ENCODE peak calls at places on chromosomes 7 and 10, in six cellular contexts. V, Q, Z, T, M and J are unnamed samples.

GRCh38 chr7:39631736-39632304 is 8.4 kb downstream of the RALA start:
- DNase-seq in V (no peak), Q (no peak), Z (no peak), T (no peak), M (no peak), J (no peak)

GRCh38 chr10:120917521-120918250 is 66.5 kb downstream of the WDR11 start:
- DNase-seq in V (no peak), Q (no peak), Z (no peak), T (no peak), M (no peak), J (no peak)

GRCh38 chr7:112453505-112454171 is 3.4 kb downstream of the IFRD1 start:
- DNase-seq in V (no peak), Q (no peak), Z (no peak), T (no peak), M (peak; percentile 78), J (peak; percentile 71)

GRCh38 chr10:46525824-46526681 is 30.4 kb downstream of the GPRIN2 start:
- DNase-seq in V (no peak), Q (no peak), Z (no peak), T (no peak), M (peak; percentile 26), J (no peak)

GRCh38 chr7:115359119-115359518 is 437.2 kb downstream of the MDFIC start:
- DNase-seq in V (no peak), Q (no peak), Z (no peak), T (no peak), M (no peak), J (no peak)

GRCh38 chr10:28986117-28986792 is 302.6 kb upstream of the LYZL1 start:
- DNase-seq in V (no peak), Q (no peak), Z (no peak), T (no peak), M (peak; percentile 70), J (peak; percentile 80)

GRCh38 chr10:7512487-7512886 is 101.7 kb upstream of the SFMBT2 start:
- DNase-seq in V (no peak), Q (no peak), Z (no peak), T (no peak), M (no peak), J (no peak)

GRCh38 chr7:50812847-50813475 is 30.3 kb upstream of the GRB10 start:
- DNase-seq in V (peak; percentile 31), Q (peak; percentile 72), Z (peak; percentile 86), T (peak; percentile 81), M (peak; percentile 86), J (peak; percentile 93)

GRCh38 chr10:3693031-3693714 is 91.8 kb downstream of the KLF6 start:
- DNase-seq in V (no peak), Q (no peak), Z (no peak), T (no peak), M (no peak), J (peak; percentile 13)

GRCh38 chr7:92874567-92874966 is 38.2 kb upstream of the CDK6 start:
- DNase-seq in V (no peak), Q (no peak), Z (no peak), T (no peak), M (peak; percentile 61), J (peak; percentile 46)

GRCh38 chr7:36312915-36313334 is 76.7 kb upstream of the ANLN start:
- DNase-seq in V (no peak), Q (no peak), Z (no peak), T (no peak), M (no peak), J (no peak)

GRCh38 chr10:60869916-60870728 is 73.9 kb downstream of the RHOBTB1 start:
- DNase-seq in V (no peak), Q (no peak), Z (no peak), T (no peak), M (no peak), J (no peak)
- TF ChIP-seq CTCF in V (no peak), Q (no peak), Z (no peak), T (peak; percentile 59), M (peak; percentile 8), J (no peak)

DNA sequence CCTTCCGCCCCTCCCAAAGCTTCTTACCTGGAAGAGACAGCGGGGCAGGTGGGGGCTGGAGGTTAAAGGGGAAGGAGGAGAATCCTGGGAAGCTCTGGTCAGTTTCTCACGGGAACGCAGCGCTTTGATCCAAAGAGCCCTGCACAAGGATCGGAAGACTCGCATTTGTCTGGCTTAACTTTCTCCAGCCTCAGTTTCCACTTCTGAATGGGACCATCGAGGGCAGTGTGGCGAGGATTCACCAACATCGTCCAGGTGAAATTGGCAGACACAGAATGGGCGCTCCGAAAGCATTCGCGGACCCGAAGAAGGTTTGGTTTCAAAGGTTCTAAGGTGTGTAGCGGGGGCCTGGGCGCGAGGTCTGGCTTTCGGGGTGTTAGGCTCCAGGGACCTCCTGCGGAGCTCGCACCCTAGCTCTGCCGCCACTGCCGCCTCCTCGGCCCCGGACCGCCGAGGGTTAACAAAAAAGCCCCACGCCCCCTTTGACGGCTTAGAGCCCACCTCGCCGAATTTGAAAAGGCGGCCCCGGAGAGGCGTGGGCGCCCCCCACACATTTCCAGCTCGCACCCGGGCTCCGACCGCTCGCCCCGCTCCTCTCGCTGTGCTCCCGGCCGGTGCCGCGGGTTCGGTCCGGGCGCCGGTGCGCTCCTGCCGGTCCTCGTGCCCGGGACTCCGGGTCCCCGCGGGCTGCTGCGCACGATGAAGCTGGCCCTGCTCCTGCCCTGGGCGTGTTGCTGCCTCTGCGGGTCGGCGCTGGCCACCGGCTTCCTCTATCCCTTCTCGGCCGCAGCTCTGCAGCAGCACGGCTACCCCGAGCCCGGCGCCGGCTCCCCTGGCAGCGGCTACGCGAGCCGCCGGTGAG is at the start of gene COL26A1:
- DNase-seq in V (peak; percentile 53), Q (peak; percentile 52), Z (peak; percentile 53), T (no peak), M (peak; percentile 11), J (no peak)
- H3K4me3 ChIP-seq in V (peak within 1 kb of the TSS; percentile 53), Q (peak within 1 kb of the TSS; percentile 55), Z (peak within 1 kb of the TSS; percentile 53), T (peak within 1 kb of the TSS; percentile 58), M (peak within 1 kb of the TSS; percentile 33), J (peak within 1 kb of the TSS; percentile 30)

DNA sequence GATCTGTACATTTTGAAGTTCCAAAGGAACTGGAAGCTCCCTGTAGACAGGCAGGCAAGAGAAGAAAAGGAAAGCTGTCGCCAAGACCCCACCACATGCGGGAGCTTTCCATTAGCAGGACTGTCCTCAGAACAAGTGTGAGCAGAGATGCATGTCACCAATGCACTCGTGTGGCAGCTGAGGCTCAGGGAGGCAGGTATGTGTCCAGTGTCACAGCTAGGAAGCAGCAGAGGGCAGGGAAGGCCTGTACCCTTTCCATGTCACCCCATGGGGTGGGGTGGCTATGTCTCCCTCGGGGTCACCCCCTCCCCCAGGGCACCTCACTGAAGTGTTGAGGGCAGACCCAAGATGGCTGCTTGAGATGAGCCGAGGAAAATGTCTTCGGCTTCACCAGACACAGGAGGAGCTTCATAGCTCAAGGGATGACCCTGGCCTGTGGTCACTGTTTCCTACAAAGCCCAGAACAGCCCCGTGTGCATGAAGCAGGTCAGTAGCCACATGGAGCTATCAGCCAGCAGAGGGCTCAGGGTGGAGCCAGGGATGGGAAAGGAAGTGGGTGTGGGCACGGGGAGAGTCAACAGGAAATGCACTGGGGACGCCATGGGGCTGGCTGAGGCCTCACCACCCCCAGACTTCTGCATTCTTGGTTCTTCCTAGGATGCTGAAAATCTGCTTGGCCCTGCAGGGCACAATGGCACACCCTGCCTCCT is 96.6 kb downstream of the FAM53B start:
- DNase-seq in V (no peak), Q (peak; percentile 89), Z (peak; percentile 65), T (no peak), M (peak; percentile 35), J (peak; percentile 57)
- TF ChIP-seq CTCF in V (no peak), Q (peak; percentile 44), Z (no peak), T (no peak), M (peak; percentile 27), J (peak; percentile 34)

DNA sequence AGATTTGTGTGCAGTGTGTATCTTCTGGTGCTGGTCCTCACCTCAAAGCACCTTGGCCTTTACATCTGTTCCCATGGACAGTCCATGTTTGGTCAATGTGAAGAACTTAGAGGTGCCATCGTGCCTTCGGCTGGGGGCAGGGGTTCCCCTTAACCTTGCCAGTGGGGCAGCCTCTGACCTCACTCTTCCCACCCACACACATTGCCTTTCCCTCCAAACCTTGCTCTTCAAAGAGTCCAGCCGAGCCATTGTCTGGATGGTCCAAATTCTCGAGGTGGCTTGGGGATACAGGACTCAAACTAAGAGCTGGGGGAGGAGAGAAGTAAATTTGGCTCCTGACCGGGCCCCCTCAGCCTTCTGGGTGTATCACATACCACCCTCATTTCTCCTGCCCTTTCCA is 76.2 kb upstream of the HABP2 start:
- DNase-seq in V (no peak), Q (no peak), Z (no peak), T (no peak), M (no peak), J (no peak)
- H3K4me3 ChIP-seq in V (no peak overlapping the region), Q (no peak overlapping the region), Z (no peak overlapping the region), T (no peak overlapping the region), M (no peak overlapping the region), J (no peak overlapping the region)